ENCODE peak calls at places on chromosomes 11 and 22, in eight cellular contexts. H is PC-3; K is CD8-positive, alpha-beta T cell; S is fibroblast of pulmonary artery; V is left ventricle myocardium inferior; D is GM23338; I is natural killer cell; Z is AG04449. G is an unnamed sample.

GRCh38 chr22:27627444-27627833 is 174.1 kb downstream of the MN1 start:
- DNase-seq in H (no peak), K (no peak), S (peak; percentile 10), V (no peak), D (peak; percentile 67), I (no peak), Z (no peak), G (no peak)

GRCh38 chr11:30196400-30197206 is 34.2 kb upstream of the FSHB start:
- DNase-seq in H (peak; percentile 49), K (peak; percentile 52), S (peak; percentile 77), V (peak; percentile 44), D (peak; percentile 85), I (peak; percentile 21), Z (no peak), G (peak; percentile 20)

GRCh38 chr11:100687630-100688395 is 725 bp downstream of the ARHGAP42 start:
- DNase-seq in H (peak; percentile 81), K (no peak), S (peak; percentile 89), V (peak; percentile 31), D (peak; percentile 93), I (peak; percentile 19), Z (no peak), G (peak; percentile 53)

GRCh38 chr22:36732609-36733008 is 29.1 kb upstream of the CACNG2 start:
- DNase-seq in H (no peak), K (no peak), S (no peak), V (no peak), D (no peak), I (no peak), Z (no peak), G (no peak)

GRCh38 chr22:44550666-44551491 is 52.8 kb upstream of the RTL6 start:
- DNase-seq in H (peak; percentile 76), K (no peak), S (peak; percentile 96), V (peak; percentile 72), D (no peak), I (no peak), Z (peak; percentile 37), G (no peak)

GRCh38 chr22:25369133-25369532 is 149.7 kb downstream of the CRYBB2 start:
- DNase-seq in H (no peak), K (no peak), S (no peak), V (no peak), D (no peak), I (no peak), Z (no peak), G (no peak)

GRCh38 chr11:114149689-114150407 is 90.3 kb downstream of the ZBTB16 start:
- DNase-seq in H (no peak), K (no peak), S (peak; percentile 45), V (no peak), D (no peak), I (no peak), Z (no peak), G (no peak)

GRCh38 chr11:61151545-61152252 is 9.5 kb downstream of the VPS37C start:
- DNase-seq in H (no peak), K (no peak), S (no peak), V (no peak), D (no peak), I (no peak), Z (no peak), G (no peak)

GRCh38 chr22:40578171-40578570 is 58.3 kb downstream of the MRTFA start:
- DNase-seq in H (no peak), K (no peak), S (no peak), V (no peak), D (no peak), I (no peak), Z (no peak), G (no peak)

GRCh38 chr11:77749232-77749631 is 71.3 kb downstream of the RSF1 start:
- DNase-seq in H (no peak), K (no peak), S (no peak), V (no peak), D (no peak), I (no peak), Z (no peak), G (no peak)

GRCh38 chr11:1222491-1223345 is at the start of gene MUC5B:
- DNase-seq in H (peak; percentile 62), K (no peak), S (no peak), V (no peak), D (peak; percentile 0), I (no peak), Z (no peak), G (no peak)

GRCh38 chr22:24516301-24516737 is 21.2 kb downstream of the UPB1 start:
- DNase-seq in H (peak; percentile 16), K (no peak), S (peak; percentile 91), V (no peak), D (peak; percentile 70), I (no peak), Z (peak; percentile 78), G (no peak)

GRCh38 chr11:70201876-70202861 is 927 bp upstream of the FADD start:
- DNase-seq in H (no peak), K (no peak), S (peak; percentile 23), V (no peak), D (no peak), I (no peak), Z (no peak), G (no peak)

DNA sequence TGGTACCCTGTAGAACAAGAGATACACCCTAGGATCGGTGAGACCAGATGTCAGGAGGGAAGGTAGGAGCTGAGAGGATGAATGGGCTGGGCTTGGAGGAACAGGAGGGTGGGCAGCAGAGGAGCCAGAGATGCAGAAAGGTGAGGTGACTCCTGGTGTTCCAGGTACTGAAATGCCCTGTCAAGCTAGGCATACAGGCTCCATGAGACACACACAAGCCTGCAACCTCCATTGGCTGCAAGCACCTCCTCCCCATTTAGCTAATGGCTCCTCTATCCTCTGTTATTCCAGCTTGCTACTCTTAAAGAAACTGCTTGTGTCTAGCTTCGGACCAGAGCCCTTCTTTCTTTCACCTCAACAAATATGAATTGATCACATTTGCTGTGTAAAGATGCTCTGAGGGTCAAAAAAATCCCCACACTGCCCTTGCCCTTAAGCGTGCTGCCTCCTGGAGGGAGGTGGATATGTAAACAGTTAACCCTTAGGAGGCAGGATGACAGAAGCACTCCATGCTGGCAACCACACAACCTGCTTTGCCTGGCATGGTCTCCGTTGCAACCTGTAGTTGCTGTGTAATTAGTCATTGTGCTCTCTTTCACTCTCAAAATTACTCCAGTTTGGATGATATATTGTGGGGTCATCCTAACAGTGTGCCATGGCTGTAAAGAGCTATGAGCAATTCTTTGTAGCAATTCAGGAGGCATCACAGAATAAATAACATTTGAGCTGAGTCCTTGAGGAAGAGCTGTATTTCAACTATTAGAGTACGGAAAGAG is 156.0 kb downstream of the PKNOX2 start:
- DNase-seq in H (no peak), K (no peak), S (no peak), V (no peak), D (peak; percentile 37), I (no peak), Z (no peak), G (no peak)
- TF ChIP-seq CTCF in H (no peak), K (no peak), S (no peak), V (no peak), D (peak; percentile 54), I (no peak), Z (no peak), G (no peak)

GRCh38 chr11:107017433-107018227 is 646 bp downstream of the GUCY1A2 start:
- DNase-seq in H (peak; percentile 21), K (no peak), S (peak; percentile 62), V (peak; percentile 45), D (peak; percentile 88), I (no peak), Z (no peak), G (peak; percentile 14)
- TF ChIP-seq CTCF in H (peak; percentile 65), K (no peak), S (peak; percentile 44), V (peak; percentile 63), D (peak; percentile 84), I (no peak), Z (peak; percentile 77), G (no peak)

GRCh38 chr11:10305964-10306918 is 1.4 kb downstream of the ADM start:
- DNase-seq in H (peak; percentile 34), K (no peak), S (no peak), V (peak; percentile 30), D (peak; percentile 75), I (no peak), Z (no peak), G (peak; percentile 29)

GRCh38 chr11:10305262-10305963 is 540 bp downstream of the ADM start:
- DNase-seq in H (peak; percentile 36), K (no peak), S (no peak), V (peak; percentile 35), D (peak; percentile 51), I (no peak), Z (no peak), G (peak; percentile 48)

GRCh38 chr11:10302744-10303557 is 1.9 kb upstream of the ADM start:
- DNase-seq in H (peak; percentile 67), K (peak; percentile 82), S (peak; percentile 64), V (peak; percentile 89), D (peak; percentile 71), I (peak; percentile 72), Z (no peak), G (peak; percentile 59)

GRCh38 chr11:10303558-10304363 is 1.1 kb upstream of the ADM start:
- DNase-seq in H (peak; percentile 67), K (peak; percentile 66), S (peak; percentile 52), V (peak; percentile 28), D (peak; percentile 80), I (no peak), Z (no peak), G (peak; percentile 37)

GRCh38 chr11:10304495-10305261 is at the start of gene ADM:
- DNase-seq in H (peak; percentile 94), K (peak; percentile 55), S (peak; percentile 94), V (peak; percentile 91), D (peak; percentile 93), I (peak; percentile 42), Z (no peak), G (peak; percentile 47)
- TF ChIP-seq CTCF in H (peak; percentile 79), K (peak; percentile 61), S (no peak), V (peak; percentile 70), D (peak; percentile 75), I (peak; percentile 55), Z (peak; percentile 69), G (no peak)

GRCh38 chr11:19737575-19737974 is 24.9 kb downstream of the NAV2 start:
- DNase-seq in H (no peak), K (no peak), S (no peak), V (no peak), D (no peak), I (no peak), Z (no peak), G (no peak)

GRCh38 chr11:19740586-19740985 is 27.9 kb downstream of the NAV2 start:
- DNase-seq in H (no peak), K (no peak), S (no peak), V (no peak), D (peak; percentile 25), I (no peak), Z (no peak), G (no peak)

GRCh38 chr11:19738124-19738523 is 25.5 kb downstream of the NAV2 start:
- DNase-seq in H (no peak), K (no peak), S (no peak), V (no peak), D (no peak), I (no peak), Z (no peak), G (no peak)

GRCh38 chr11:19742595-19743292 is 30.1 kb downstream of the NAV2 start:
- DNase-seq in H (peak; percentile 88), K (peak; percentile 81), S (peak; percentile 86), V (peak; percentile 77), D (peak; percentile 81), I (peak; percentile 56), Z (no peak), G (peak; percentile 22)

GRCh38 chr11:19739872-19740271 is 27.2 kb downstream of the NAV2 start:
- DNase-seq in H (no peak), K (no peak), S (peak; percentile 24), V (no peak), D (peak; percentile 66), I (no peak), Z (no peak), G (no peak)
- TF ChIP-seq CTCF in H (peak; percentile 37), K (no peak), S (peak; percentile 39), V (peak; percentile 54), D (peak; percentile 66), I (no peak), Z (peak; percentile 36), G (no peak)

GRCh38 chr11:40306938-40307548 is 1152.4 kb downstream of the LRRC4C start:
- DNase-seq in H (peak; percentile 53), K (no peak), S (peak; percentile 75), V (no peak), D (peak; percentile 74), I (no peak), Z (no peak), G (no peak)
- TF ChIP-seq CTCF in H (peak; percentile 66), K (no peak), S (peak; percentile 81), V (peak; percentile 34), D (peak; percentile 81), I (no peak), Z (peak; percentile 83), G (no peak)

G was measured in activated B cell treated with CpG ODN at 0.5 μM for 24 hours.